ENCODE peak calls at places on chromosomes 2 and 18, in four cellular contexts. Y, B, J and F are unnamed samples.

GRCh38 chr2:182542501-182543258 is 115.8 kb upstream of the PDE1A start:
- DNase-seq in Y (no peak), B (no peak), J (no peak), F (no peak)

GRCh38 chr2:237627463-237628321 is at the start of gene LRRFIP1:
- DNase-seq in Y (no peak), B (no peak), J (no peak), F (no peak)

GRCh38 chr2:57882895-57883515 is 163.6 kb upstream of the VRK2 start:
- DNase-seq in Y (no peak), B (no peak), J (no peak), F (no peak)

GRCh38 chr2:143558665-143559064 is 429.4 kb downstream of the ARHGAP15 start:
- DNase-seq in Y (peak; percentile 20), B (no peak), J (no peak), F (no peak)

GRCh38 chr2:102014041-102014345 is 22.2 kb downstream of the IL1R2 start:
- DNase-seq in Y (no peak), B (no peak), J (no peak), F (no peak)

GRCh38 chr2:10045561-10046355 is 2.4 kb downstream of the KLF11 start:
- DNase-seq in Y (no peak), B (no peak), J (no peak), F (peak; percentile 45)

GRCh38 chr2:3279236-3279960 is 98.2 kb downstream of the EIPR1 start:
- DNase-seq in Y (no peak), B (no peak), J (no peak), F (no peak)

GRCh38 chr18:36309436-36310391 is 12.2 kb downstream of the FHOD3 start:
- DNase-seq in Y (no peak), B (no peak), J (no peak), F (peak; percentile 73)

GRCh38 chr2:191748528-191749180 is 70.7 kb downstream of the NABP1 start:
- DNase-seq in Y (no peak), B (no peak), J (no peak), F (no peak)

GRCh38 chr2:231711677-231712461 is 3.5 kb downstream of the PTMA start:
- DNase-seq in Y (no peak), B (peak; percentile 27), J (no peak), F (no peak)

GRCh38 chr18:3186678-3187658 is 32.8 kb downstream of the MYOM1 start:
- DNase-seq in Y (no peak), B (no peak), J (no peak), F (no peak)

GRCh38 chr2:157411624-157412336 is 32.1 kb downstream of the CYTIP start:
- DNase-seq in Y (no peak), B (no peak), J (no peak), F (no peak)

GRCh38 chr18:51429644-51430043 is 232.2 kb upstream of the MEX3C start:
- DNase-seq in Y (no peak), B (no peak), J (no peak), F (no peak)

GRCh38 chr2:216179015-216179414 is 69.9 kb downstream of the XRCC5 start:
- DNase-seq in Y (no peak), B (no peak), J (no peak), F (no peak)

GRCh38 chr18:65983750-65984149 is 232.9 kb downstream of the CDH7 start:
- DNase-seq in Y (no peak), B (no peak), J (no peak), F (no peak)

GRCh38 chr2:202322435-202322834 is 53.7 kb upstream of the BMPR2 start:
- DNase-seq in Y (no peak), B (no peak), J (no peak), F (no peak)

GRCh38 chr2:231692847-231693246 is 15.5 kb upstream of the PTMA start:
- DNase-seq in Y (peak; percentile 76), B (no peak), J (no peak), F (no peak)